ENCODE peak calls at places on chromosomes 16 and 17, in six cellular contexts. One of them, this sample, is unnamed.

GRCh38 chr16:49639739-49640388 is 216.0 kb downstream of the ZNF423 start:
- DNase-seq in endodermal cell: peak; percentile 64
- DNase-seq in KG1: no peak
- DNase-seq in activated CD4-positive, alpha-beta T cell treated with anti-CD3 and anti-CD28 coated beads, Interleukin-2, amount 50 U/mL, for 4 hours: no peak
- DNase-seq in stimulated activated CD8-positive, alpha-beta memory T cell treated with anti-CD3 and anti-CD28 coated beads, Interleukin-2, amount 100 ng/mL, for 48 hours: no peak
- DNase-seq in mucosa of descending colon: no peak
- DNase-seq in this sample: no peak

GRCh38 chr17:48043171-48043570 is 5.0 kb upstream of the NFE2L1 start:
- DNase-seq in activated CD4-positive, alpha-beta T cell treated with anti-CD3 and anti-CD28 coated beads, Interleukin-2, amount 50 U/mL, for 4 hours: no peak
- DNase-seq in endodermal cell: no peak
- DNase-seq in stimulated activated CD8-positive, alpha-beta memory T cell treated with anti-CD3 and anti-CD28 coated beads, Interleukin-2, amount 100 ng/mL, for 48 hours: no peak
- DNase-seq in KG1: no peak
- DNase-seq in mucosa of descending colon: no peak
- DNase-seq in this sample: no peak

GRCh38 chr16:17970816-17971291 is 365.7 kb downstream of the NPIPA8 start:
- DNase-seq in activated CD4-positive, alpha-beta T cell treated with anti-CD3 and anti-CD28 coated beads, Interleukin-2, amount 50 U/mL, for 4 hours: no peak
- DNase-seq in stimulated activated CD8-positive, alpha-beta memory T cell treated with anti-CD3 and anti-CD28 coated beads, Interleukin-2, amount 100 ng/mL, for 48 hours: no peak
- DNase-seq in mucosa of descending colon: no peak
- DNase-seq in KG1: no peak
- DNase-seq in endodermal cell: no peak
- DNase-seq in this sample: no peak

GRCh38 chr17:31460226-31460721 is 68.8 kb downstream of the RAB11FIP4 start:
- DNase-seq in activated CD4-positive, alpha-beta T cell treated with anti-CD3 and anti-CD28 coated beads, Interleukin-2, amount 50 U/mL, for 4 hours: no peak
- DNase-seq in KG1: no peak
- DNase-seq in stimulated activated CD8-positive, alpha-beta memory T cell treated with anti-CD3 and anti-CD28 coated beads, Interleukin-2, amount 100 ng/mL, for 48 hours: no peak
- DNase-seq in endodermal cell: no peak
- DNase-seq in mucosa of descending colon: no peak
- DNase-seq in this sample: no peak

GRCh38 chr17:78179372-78179771 is 7.5 kb downstream of the TK1 start:
- DNase-seq in activated CD4-positive, alpha-beta T cell treated with anti-CD3 and anti-CD28 coated beads, Interleukin-2, amount 50 U/mL, for 4 hours: no peak
- DNase-seq in mucosa of descending colon: no peak
- DNase-seq in stimulated activated CD8-positive, alpha-beta memory T cell treated with anti-CD3 and anti-CD28 coated beads, Interleukin-2, amount 100 ng/mL, for 48 hours: no peak
- DNase-seq in KG1: no peak
- DNase-seq in endodermal cell: peak; percentile 53
- DNase-seq in this sample: no peak

GRCh38 chr17:57898487-57899311 is 48.9 kb upstream of the MRPS23 start:
- DNase-seq in mucosa of descending colon: peak; percentile 75
- DNase-seq in KG1: no peak
- DNase-seq in endodermal cell: peak; percentile 96
- DNase-seq in stimulated activated CD8-positive, alpha-beta memory T cell treated with anti-CD3 and anti-CD28 coated beads, Interleukin-2, amount 100 ng/mL, for 48 hours: no peak
- DNase-seq in activated CD4-positive, alpha-beta T cell treated with anti-CD3 and anti-CD28 coated beads, Interleukin-2, amount 50 U/mL, for 4 hours: no peak
- DNase-seq in this sample: no peak

GRCh38 chr16:9570521-9570920 is 479.1 kb downstream of the HAPSTR1 start:
- DNase-seq in KG1: no peak
- DNase-seq in endodermal cell: no peak
- DNase-seq in mucosa of descending colon: no peak
- DNase-seq in stimulated activated CD8-positive, alpha-beta memory T cell treated with anti-CD3 and anti-CD28 coated beads, Interleukin-2, amount 100 ng/mL, for 48 hours: no peak
- DNase-seq in activated CD4-positive, alpha-beta T cell treated with anti-CD3 and anti-CD28 coated beads, Interleukin-2, amount 50 U/mL, for 4 hours: no peak
- DNase-seq in this sample: no peak

GRCh38 chr17:80656590-80656989 is 112.0 kb downstream of the RPTOR start:
- DNase-seq in mucosa of descending colon: no peak
- DNase-seq in stimulated activated CD8-positive, alpha-beta memory T cell treated with anti-CD3 and anti-CD28 coated beads, Interleukin-2, amount 100 ng/mL, for 48 hours: no peak
- DNase-seq in KG1: no peak
- DNase-seq in activated CD4-positive, alpha-beta T cell treated with anti-CD3 and anti-CD28 coated beads, Interleukin-2, amount 50 U/mL, for 4 hours: no peak
- DNase-seq in endodermal cell: peak; percentile 46
- DNase-seq in this sample: no peak

GRCh38 chr16:81650982-81651562 is 128.0 kb upstream of the PLCG2 start:
- DNase-seq in KG1: no peak
- DNase-seq in activated CD4-positive, alpha-beta T cell treated with anti-CD3 and anti-CD28 coated beads, Interleukin-2, amount 50 U/mL, for 4 hours: no peak
- DNase-seq in mucosa of descending colon: peak; percentile 70
- DNase-seq in stimulated activated CD8-positive, alpha-beta memory T cell treated with anti-CD3 and anti-CD28 coated beads, Interleukin-2, amount 100 ng/mL, for 48 hours: no peak
- DNase-seq in endodermal cell: peak; percentile 78
- DNase-seq in this sample: no peak

GRCh38 chr16:30585022-30585399 is 486 bp downstream of the ZNF785 start:
- DNase-seq in endodermal cell: peak; percentile 77
- DNase-seq in stimulated activated CD8-positive, alpha-beta memory T cell treated with anti-CD3 and anti-CD28 coated beads, Interleukin-2, amount 100 ng/mL, for 48 hours: no peak
- DNase-seq in mucosa of descending colon: peak; percentile 57
- DNase-seq in activated CD4-positive, alpha-beta T cell treated with anti-CD3 and anti-CD28 coated beads, Interleukin-2, amount 50 U/mL, for 4 hours: no peak
- DNase-seq in KG1: no peak
- DNase-seq in this sample: no peak

GRCh38 chr16:64910351-64910750 is 211.5 kb downstream of the CDH11 start:
- DNase-seq in mucosa of descending colon: no peak
- DNase-seq in activated CD4-positive, alpha-beta T cell treated with anti-CD3 and anti-CD28 coated beads, Interleukin-2, amount 50 U/mL, for 4 hours: no peak
- DNase-seq in stimulated activated CD8-positive, alpha-beta memory T cell treated with anti-CD3 and anti-CD28 coated beads, Interleukin-2, amount 100 ng/mL, for 48 hours: no peak
- DNase-seq in KG1: no peak
- DNase-seq in endodermal cell: peak; percentile 59
- DNase-seq in this sample: no peak

GRCh38 chr17:67139784-67140665 is 95.7 kb downstream of the CACNG1 start:
- DNase-seq in KG1: no peak
- DNase-seq in stimulated activated CD8-positive, alpha-beta memory T cell treated with anti-CD3 and anti-CD28 coated beads, Interleukin-2, amount 100 ng/mL, for 48 hours: no peak
- DNase-seq in mucosa of descending colon: no peak
- DNase-seq in activated CD4-positive, alpha-beta T cell treated with anti-CD3 and anti-CD28 coated beads, Interleukin-2, amount 50 U/mL, for 4 hours: no peak
- DNase-seq in endodermal cell: peak; percentile 81
- DNase-seq in this sample: no peak

GRCh38 chr16:50495673-50496072 is 52.5 kb upstream of the NKD1 start:
- DNase-seq in activated CD4-positive, alpha-beta T cell treated with anti-CD3 and anti-CD28 coated beads, Interleukin-2, amount 50 U/mL, for 4 hours: no peak
- DNase-seq in mucosa of descending colon: no peak
- DNase-seq in endodermal cell: no peak
- DNase-seq in stimulated activated CD8-positive, alpha-beta memory T cell treated with anti-CD3 and anti-CD28 coated beads, Interleukin-2, amount 100 ng/mL, for 48 hours: no peak
- DNase-seq in KG1: no peak
- DNase-seq in this sample: no peak

This sample was measured in activated T-helper 9 cell treated with anti-CD3 and anti-CD28 coated beads, Interleukin-2, amount 50 U/mL, for 16 hours.